ENCODE peak calls at places on chromosomes 5 and 9, in five cellular contexts. O is hepatocyte, P is GM20000, H is stomach, A is GM23338. N is an unnamed sample.
A peak's percentile ranks its signal among the peaks of the same experiment; 100 is the strongest.

GRCh38 chr9:135705376-135705775 is 3.4 kb downstream of the KCNT1 start:
- DNase-seq in H (no peak), A (no peak), O (no peak), P (no peak), N (no peak)

GRCh38 chr5:68049053-68049713 is 166.4 kb upstream of the PIK3R1 start:
- DNase-seq in A (no peak), H (no peak), O (no peak), P (no peak), N (no peak)

GRCh38 chr5:170746081-170746951 is 37.2 kb upstream of the GABRP start:
- DNase-seq in A (peak; percentile 14), O (no peak), H (no peak), P (no peak), N (peak; percentile 54)

GRCh38 chr5:6435356-6435755 is 13.3 kb upstream of the UBE2QL1 start:
- DNase-seq in O (peak; percentile 42), P (no peak), A (peak; percentile 81), H (no peak), N (no peak)

GRCh38 chr9:76414656-76415055 is 20.4 kb upstream of the RFK start:
- DNase-seq in H (no peak), O (no peak), P (no peak), A (no peak), N (no peak)

GRCh38 chr9:33350310-33350709 is 52.1 kb downstream of the AQP7 start:
- DNase-seq in A (no peak), H (no peak), O (peak; percentile 28), P (no peak), N (no peak)

GRCh38 chr5:21254161-21254560 is 1266.2 kb upstream of the CDH18 start:
- DNase-seq in H (no peak), A (no peak), O (no peak), P (no peak), N (no peak)

GRCh38 chr9:136697146-136697820 is 10.0 kb upstream of the AGPAT2 start:
- DNase-seq in O (peak; percentile 76), H (no peak), A (no peak), P (no peak), N (no peak)

GRCh38 chr9:34310205-34310604 is 18.9 kb downstream of the KIF24 start:
- DNase-seq in O (no peak), H (no peak), P (no peak), A (no peak), N (no peak)

GRCh38 chr9:95649801-95650213 is 133.0 kb upstream of the PTCH1 start:
- DNase-seq in A (no peak), O (no peak), H (no peak), P (no peak), N (no peak)

GRCh38 chr9:95981741-95982390 is 106.4 kb downstream of the ERCC6L2 start:
- DNase-seq in H (no peak), P (no peak), O (no peak), A (no peak), N (no peak)

GRCh38 chr9:78613006-78613405 is 316.1 kb downstream of the PSAT1 start:
- DNase-seq in O (no peak), H (no peak), A (no peak), P (no peak), N (no peak)

GRCh38 chr5:64384761-64385160 is 121.1 kb upstream of the RGS7BP start:
- DNase-seq in H (no peak), A (peak; percentile 50), P (peak; percentile 7), O (peak; percentile 44), N (no peak)

GRCh38 chr5:174362514-174362913 is 317.0 kb downstream of the NSG2 start:
- DNase-seq in A (no peak), P (no peak), H (no peak), O (no peak), N (no peak)

GRCh38 chr5:141504216-141504615 is 15.3 kb downstream of the PCDHGC5 start:
- DNase-seq in P (no peak), A (no peak), H (no peak), O (no peak), N (no peak)

GRCh38 chr5:11903121-11903613 is 1.1 kb downstream of the CTNND2 start:
- DNase-seq in H (no peak), O (peak; percentile 34), P (no peak), A (peak; percentile 25), N (no peak)

GRCh38 chr5:128019391-128019790 is 64.2 kb upstream of the SLC12A2 start:
- DNase-seq in A (no peak), P (no peak), O (no peak), H (no peak), N (no peak)

GRCh38 chr9:116789097-116789496 is 102.0 kb downstream of the TRIM32 start:
- DNase-seq in P (no peak), O (peak; percentile 14), A (peak; percentile 21), H (no peak), N (no peak)

GRCh38 chr5:124841829-124842712 is 95.6 kb upstream of the ZNF608 start:
- DNase-seq in O (no peak), P (no peak), A (no peak), H (no peak), N (no peak)

GRCh38 chr5:65811004-65811403 is 89.0 kb downstream of the NLN start:
- DNase-seq in A (no peak), H (no peak), P (no peak), O (peak; percentile 52), N (no peak)

GRCh38 chr9:134993416-134993815 is 75.7 kb upstream of the FCN1 start:
- DNase-seq in O (no peak), H (no peak), A (no peak), P (no peak), N (no peak)

GRCh38 chr9:69130456-69131441 is 43.3 kb upstream of the TJP2 start:
- DNase-seq in H (no peak), A (peak; percentile 1), P (no peak), O (no peak), N (peak; percentile 39)

GRCh38 chr9:130893250-130894101 is 3.1 kb downstream of the QRFP start:
- DNase-seq in H (peak; percentile 40), P (no peak), O (no peak), A (no peak), N (no peak)
- TF ChIP-seq CTCF in H (no peak), P (no peak), O (peak; percentile 20), A (peak; percentile 51), N (peak; percentile 58)

DNA sequence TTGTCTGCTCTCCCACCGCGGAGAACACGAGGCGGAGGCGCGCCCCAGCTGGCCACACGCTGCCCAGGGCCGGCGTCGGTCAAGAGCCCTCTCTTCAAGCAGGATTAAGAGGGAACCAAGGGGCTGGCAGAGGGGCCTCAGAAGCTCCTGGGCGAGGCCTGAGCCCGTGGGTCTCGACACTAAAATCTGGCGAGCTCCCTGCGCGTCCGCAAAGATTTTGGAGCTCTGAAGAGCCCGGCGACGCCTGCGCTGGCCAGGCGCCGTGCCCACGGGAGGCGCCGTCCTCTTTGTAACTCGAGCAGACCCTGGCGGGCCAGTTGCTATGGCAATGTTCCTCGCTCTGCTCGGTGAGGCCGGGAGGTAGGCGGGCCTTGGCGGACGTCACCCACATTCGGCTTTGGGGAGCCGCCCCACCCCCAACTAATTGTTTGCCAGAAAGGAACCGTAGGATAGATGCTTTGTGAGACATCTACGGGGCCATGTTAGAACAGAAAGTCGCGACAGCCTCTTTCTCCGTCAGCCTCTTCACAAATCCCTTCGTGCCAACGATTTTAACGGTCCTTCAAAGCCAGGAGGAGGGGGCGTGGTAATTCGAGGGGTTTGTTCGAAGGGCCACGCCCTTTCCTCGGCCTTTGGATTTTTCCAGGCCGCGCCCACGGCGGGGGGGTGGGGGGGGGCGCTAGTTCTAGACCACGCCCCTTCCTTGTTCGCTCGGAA is 735 bp upstream of the CNOT8 start:
- DNase-seq in A (peak; percentile 97), H (peak; percentile 92), O (peak; percentile 97), P (peak; percentile 86), N (peak; percentile 91)
- TF ChIP-seq CTCF in A (no peak), H (no peak), O (peak; percentile 17), P (no peak), N (no peak)

GRCh38 chr5:98843481-98843880 is 70.0 kb downstream of the RGMB start:
- DNase-seq in O (no peak), H (no peak), P (no peak), A (peak; percentile 36), N (no peak)

GRCh38 chr5:98844865-98845264 is 71.4 kb downstream of the RGMB start:
- DNase-seq in O (no peak), A (no peak), P (no peak), H (no peak), N (no peak)

GRCh38 chr5:98840946-98841345 is 67.5 kb downstream of the RGMB start:
- DNase-seq in H (no peak), O (no peak), P (no peak), A (no peak), N (no peak)

GRCh38 chr5:98836175-98836574 is 62.7 kb downstream of the RGMB start:
- DNase-seq in A (no peak), O (no peak), H (no peak), P (no peak), N (no peak)

DNA sequence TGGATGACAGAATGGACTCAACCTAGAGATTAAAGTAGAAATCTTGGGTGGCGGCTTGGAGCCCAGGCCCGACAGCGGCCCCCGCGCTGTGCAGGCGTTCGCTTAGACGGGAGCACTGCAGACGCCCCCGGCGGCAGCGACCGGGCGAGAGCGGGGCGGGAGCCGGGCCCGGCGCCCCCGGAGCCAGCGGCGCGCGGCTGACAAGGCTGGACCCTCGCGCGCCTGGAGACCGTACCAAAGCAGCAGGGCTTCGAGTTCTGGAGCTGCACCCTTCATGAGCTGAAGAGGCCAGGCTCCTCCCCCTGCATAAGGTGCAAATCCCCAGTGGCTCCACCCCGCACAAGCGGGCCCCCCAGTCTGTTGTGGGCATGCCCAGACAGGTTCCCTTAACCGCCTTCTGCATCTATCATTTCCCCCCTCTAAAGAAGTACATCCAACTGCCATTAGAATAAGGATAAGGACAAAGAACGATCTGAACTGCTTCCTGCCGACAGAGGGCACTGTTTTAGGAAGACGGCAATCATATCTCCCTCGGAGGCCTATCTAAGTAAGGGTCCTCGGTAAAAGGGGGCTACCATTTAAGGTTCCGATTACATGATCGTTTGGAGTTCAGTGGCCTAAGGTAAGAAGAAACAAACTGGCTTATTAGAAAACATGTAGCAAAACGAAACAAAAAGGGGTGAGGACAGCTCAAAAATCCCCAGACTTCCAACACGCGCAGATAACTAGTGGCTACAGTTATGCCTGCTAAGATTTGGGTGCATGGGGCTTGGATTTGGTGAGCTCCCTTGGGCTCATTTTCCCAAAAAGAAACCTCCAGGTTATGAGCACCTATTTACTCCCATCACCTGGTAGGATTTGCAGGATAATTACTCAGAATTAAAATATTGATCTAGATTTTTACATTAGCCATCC is 66.3 kb downstream of the RGMB start:
- DNase-seq in H (no peak), A (peak; percentile 48), O (no peak), P (peak; percentile 46), N (no peak)
- TF ChIP-seq CTCF in H (no peak), A (peak; percentile 66), O (no peak), P (no peak), N (no peak)

DNA sequence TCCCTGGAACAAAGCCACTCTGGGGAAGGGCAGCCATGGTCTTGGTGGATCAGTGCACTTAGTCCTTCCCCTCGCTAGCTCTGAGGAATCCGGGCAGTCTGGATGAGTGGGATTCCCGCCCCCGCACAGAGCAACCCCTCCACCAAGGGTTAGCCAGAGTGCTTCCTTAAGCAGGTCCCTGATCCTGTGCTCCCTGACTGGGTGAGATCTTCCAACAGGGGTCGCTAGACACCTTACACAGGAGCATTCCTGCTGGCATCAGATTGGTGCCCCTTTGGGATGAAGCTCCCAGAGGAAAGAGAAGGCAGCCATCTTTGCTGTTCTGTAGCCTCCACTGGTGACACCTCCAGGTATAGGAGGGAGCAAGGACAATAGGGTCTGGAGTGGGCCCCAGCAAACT is 228.8 kb downstream of the AP3B1 start:
- DNase-seq in P (no peak), A (peak; percentile 67), O (no peak), H (no peak), N (no peak)
- TF ChIP-seq CTCF in P (no peak), A (peak; percentile 75), O (no peak), H (no peak), N (no peak)